ENCODE peak calls at places on chromosomes 5 and 9, in six cellular contexts. One of them, this sample, is unnamed.

GRCh38 chr9:86112057-86112456 is 12.7 kb upstream of the GOLM1 start:
- DNase-seq in psoas muscle: no peak
- DNase-seq in colonic mucosa: no peak
- DNase-seq in Peyer's patch: no peak
- DNase-seq in heart right ventricle: no peak
- DNase-seq in brain microvascular endothelial cell: no peak
- DNase-seq in this sample: no peak

GRCh38 chr5:175873090-175873454 is 1.7 kb downstream of the CPLX2 start:
- DNase-seq in colonic mucosa: no peak
- DNase-seq in psoas muscle: no peak
- DNase-seq in brain microvascular endothelial cell: no peak
- DNase-seq in Peyer's patch: no peak
- DNase-seq in heart right ventricle: no peak
- DNase-seq in this sample: no peak

GRCh38 chr5:93503598-93504067 is 77.4 kb downstream of the NR2F1-AS1 start:
- DNase-seq in brain microvascular endothelial cell: peak
- DNase-seq in heart right ventricle: no peak
- DNase-seq in Peyer's patch: no peak
- DNase-seq in colonic mucosa: no peak
- DNase-seq in psoas muscle: no peak
- DNase-seq in this sample: no peak

GRCh38 chr5:72394688-72395087 is 74.5 kb downstream of the PTCD2 start:
- DNase-seq in colonic mucosa: no peak
- DNase-seq in brain microvascular endothelial cell: no peak
- DNase-seq in psoas muscle: no peak
- DNase-seq in heart right ventricle: no peak
- DNase-seq in Peyer's patch: no peak
- DNase-seq in this sample: no peak

GRCh38 chr9:112554516-112554915 is 67.9 kb downstream of the KIAA1958 start:
- DNase-seq in heart right ventricle: no peak
- DNase-seq in colonic mucosa: no peak
- DNase-seq in brain microvascular endothelial cell: peak
- DNase-seq in Peyer's patch: no peak
- DNase-seq in psoas muscle: no peak
- DNase-seq in this sample: no peak

GRCh38 chr5:42721484-42721883 is 35.1 kb upstream of the CCDC152 start:
- DNase-seq in brain microvascular endothelial cell: no peak
- DNase-seq in colonic mucosa: no peak
- DNase-seq in psoas muscle: no peak
- DNase-seq in Peyer's patch: no peak
- DNase-seq in heart right ventricle: no peak
- DNase-seq in this sample: no peak

GRCh38 chr5:155049569-155050383 is 36.2 kb downstream of the KIF4B start:
- DNase-seq in heart right ventricle: no peak
- DNase-seq in psoas muscle: no peak
- DNase-seq in colonic mucosa: no peak
- DNase-seq in brain microvascular endothelial cell: no peak
- DNase-seq in Peyer's patch: no peak
- DNase-seq in this sample: no peak

GRCh38 chr9:33310748-33311147 is 20.4 kb downstream of the NFX1 start:
- DNase-seq in psoas muscle: no peak
- DNase-seq in heart right ventricle: no peak
- DNase-seq in Peyer's patch: no peak
- DNase-seq in colonic mucosa: no peak
- DNase-seq in brain microvascular endothelial cell: no peak
- DNase-seq in this sample: no peak

GRCh38 chr9:130128251-130128650 is 44.0 kb upstream of the NCS1 start:
- DNase-seq in brain microvascular endothelial cell: no peak
- DNase-seq in Peyer's patch: peak
- DNase-seq in colonic mucosa: peak
- DNase-seq in heart right ventricle: no peak
- DNase-seq in psoas muscle: no peak
- DNase-seq in this sample: no peak

GRCh38 chr5:93800988-93801811 is 59.8 kb upstream of the POU5F2 start:
- DNase-seq in colonic mucosa: peak
- DNase-seq in heart right ventricle: no peak
- DNase-seq in psoas muscle: no peak
- DNase-seq in brain microvascular endothelial cell: peak
- DNase-seq in Peyer's patch: no peak
- DNase-seq in this sample: no peak

GRCh38 chr5:122788996-122789395 is 14.1 kb downstream of the SNX2 start:
- DNase-seq in psoas muscle: no peak
- DNase-seq in colonic mucosa: no peak
- DNase-seq in heart right ventricle: no peak
- DNase-seq in brain microvascular endothelial cell: no peak
- DNase-seq in Peyer's patch: no peak
- DNase-seq in this sample: no peak

GRCh38 chr9:79570449-79571308 is 1.1 kb upstream of the TLE4 start:
- DNase-seq in psoas muscle: peak
- DNase-seq in Peyer's patch: peak
- DNase-seq in brain microvascular endothelial cell: peak
- DNase-seq in colonic mucosa: peak
- DNase-seq in heart right ventricle: peak
- DNase-seq in this sample: peak

GRCh38 chr9:38629511-38629910 is 9.1 kb upstream of the ANKRD18A start:
- DNase-seq in psoas muscle: no peak
- DNase-seq in heart right ventricle: no peak
- DNase-seq in brain microvascular endothelial cell: no peak
- DNase-seq in colonic mucosa: no peak
- DNase-seq in Peyer's patch: no peak
- DNase-seq in this sample: no peak

GRCh38 chr5:54861212-54861894 is 124.0 kb downstream of the ESM1 start:
- DNase-seq in psoas muscle: no peak
- DNase-seq in colonic mucosa: no peak
- DNase-seq in brain microvascular endothelial cell: peak
- DNase-seq in heart right ventricle: no peak
- DNase-seq in Peyer's patch: no peak
- DNase-seq in this sample: no peak

GRCh38 chr5:119357815-119358559 is 2.2 kb downstream of the TNFAIP8 start:
- DNase-seq in colonic mucosa: no peak
- DNase-seq in Peyer's patch: no peak
- DNase-seq in brain microvascular endothelial cell: no peak
- DNase-seq in psoas muscle: no peak
- DNase-seq in heart right ventricle: no peak
- DNase-seq in this sample: no peak

GRCh38 chr9:79360387-79361347 is 211.1 kb upstream of the TLE4 start:
- DNase-seq in brain microvascular endothelial cell: peak
- DNase-seq in Peyer's patch: no peak
- DNase-seq in psoas muscle: no peak
- DNase-seq in heart right ventricle: no peak
- DNase-seq in colonic mucosa: no peak
- DNase-seq in this sample: no peak

GRCh38 chr5:76475358-76475757 is 72.3 kb downstream of the IQGAP2 start:
- DNase-seq in brain microvascular endothelial cell: no peak
- DNase-seq in colonic mucosa: peak
- DNase-seq in Peyer's patch: no peak
- DNase-seq in heart right ventricle: no peak
- DNase-seq in psoas muscle: no peak
- DNase-seq in this sample: no peak

GRCh38 chr5:154654484-154655375 is 100.4 kb upstream of the LARP1 start:
- DNase-seq in Peyer's patch: no peak
- DNase-seq in psoas muscle: no peak
- DNase-seq in brain microvascular endothelial cell: no peak
- DNase-seq in colonic mucosa: no peak
- DNase-seq in heart right ventricle: no peak
- DNase-seq in this sample: no peak

GRCh38 chr5:83375049-83375710 is 96.4 kb upstream of the VCAN start:
- DNase-seq in brain microvascular endothelial cell: no peak
- DNase-seq in Peyer's patch: no peak
- DNase-seq in heart right ventricle: no peak
- DNase-seq in psoas muscle: no peak
- DNase-seq in colonic mucosa: no peak
- DNase-seq in this sample: no peak

GRCh38 chr9:114759512-114759911 is 46.3 kb downstream of the TNFSF15 start:
- DNase-seq in Peyer's patch: no peak
- DNase-seq in brain microvascular endothelial cell: no peak
- DNase-seq in psoas muscle: no peak
- DNase-seq in heart right ventricle: no peak
- DNase-seq in colonic mucosa: no peak
- DNase-seq in this sample: no peak
- H3K27ac ChIP-seq in Peyer's patch: no peak
- H3K27ac ChIP-seq in brain microvascular endothelial cell: no peak
- H3K27ac ChIP-seq in psoas muscle: no peak
- H3K27ac ChIP-seq in heart right ventricle: no peak
- H3K27ac ChIP-seq in colonic mucosa: no peak
- H3K27ac ChIP-seq in this sample: no peak

GRCh38 chr9:70422371-70423043 is 8.1 kb upstream of the KLF9 start:
- DNase-seq in heart right ventricle: no peak
- DNase-seq in Peyer's patch: no peak
- DNase-seq in psoas muscle: no peak
- DNase-seq in brain microvascular endothelial cell: no peak
- DNase-seq in colonic mucosa: no peak
- DNase-seq in this sample: no peak

GRCh38 chr9:70421020-70421271 is 6.5 kb upstream of the KLF9 start:
- DNase-seq in psoas muscle: no peak
- DNase-seq in brain microvascular endothelial cell: no peak
- DNase-seq in colonic mucosa: no peak
- DNase-seq in heart right ventricle: no peak
- DNase-seq in Peyer's patch: no peak
- DNase-seq in this sample: no peak

GRCh38 chr9:70420267-70421019 is 6.0 kb upstream of the KLF9 start:
- DNase-seq in heart right ventricle: peak
- DNase-seq in colonic mucosa: peak
- DNase-seq in brain microvascular endothelial cell: peak
- DNase-seq in Peyer's patch: peak
- DNase-seq in psoas muscle: peak
- DNase-seq in this sample: peak

GRCh38 chr9:70419546-70420266 is 5.2 kb upstream of the KLF9 start:
- DNase-seq in Peyer's patch: peak
- DNase-seq in colonic mucosa: peak
- DNase-seq in psoas muscle: peak
- DNase-seq in heart right ventricle: peak
- DNase-seq in brain microvascular endothelial cell: peak
- DNase-seq in this sample: peak

GRCh38 chr9:70421272-70422180 is 7.1 kb upstream of the KLF9 start:
- DNase-seq in brain microvascular endothelial cell: no peak
- DNase-seq in colonic mucosa: no peak
- DNase-seq in Peyer's patch: no peak
- DNase-seq in psoas muscle: no peak
- DNase-seq in heart right ventricle: no peak
- DNase-seq in this sample: no peak
- H3K4me3 ChIP-seq in brain microvascular endothelial cell: peak
- H3K4me3 ChIP-seq in colonic mucosa: no peak
- H3K4me3 ChIP-seq in Peyer's patch: peak
- H3K4me3 ChIP-seq in psoas muscle: peak
- H3K4me3 ChIP-seq in heart right ventricle: peak
- H3K4me3 ChIP-seq in this sample: peak

GRCh38 chr9:87664153-87665060 is 61.5 kb upstream of the CTSL start:
- DNase-seq in brain microvascular endothelial cell: no peak
- DNase-seq in heart right ventricle: no peak
- DNase-seq in Peyer's patch: no peak
- DNase-seq in colonic mucosa: no peak
- DNase-seq in psoas muscle: no peak
- DNase-seq in this sample: no peak

GRCh38 chr9:87663556-87663955 is 62.4 kb upstream of the CTSL start:
- DNase-seq in psoas muscle: no peak
- DNase-seq in heart right ventricle: no peak
- DNase-seq in colonic mucosa: no peak
- DNase-seq in Peyer's patch: no peak
- DNase-seq in brain microvascular endothelial cell: no peak
- DNase-seq in this sample: peak

GRCh38 chr9:87661241-87661640 is 64.7 kb upstream of the CTSL start:
- DNase-seq in brain microvascular endothelial cell: no peak
- DNase-seq in colonic mucosa: no peak
- DNase-seq in heart right ventricle: no peak
- DNase-seq in Peyer's patch: no peak
- DNase-seq in psoas muscle: no peak
- DNase-seq in this sample: no peak

GRCh38 chr9:87665516-87665915 is 60.4 kb upstream of the CTSL start:
- DNase-seq in psoas muscle: no peak
- DNase-seq in Peyer's patch: no peak
- DNase-seq in colonic mucosa: no peak
- DNase-seq in heart right ventricle: no peak
- DNase-seq in brain microvascular endothelial cell: no peak
- DNase-seq in this sample: no peak

GRCh38 chr9:87662808-87663528 is 63.0 kb upstream of the CTSL start:
- DNase-seq in psoas muscle: peak
- DNase-seq in colonic mucosa: peak
- DNase-seq in Peyer's patch: peak
- DNase-seq in brain microvascular endothelial cell: peak
- DNase-seq in heart right ventricle: peak
- DNase-seq in this sample: peak
- TF ChIP-seq CTCF in psoas muscle: peak
- TF ChIP-seq CTCF in colonic mucosa: peak
- TF ChIP-seq CTCF in Peyer's patch: peak
- TF ChIP-seq CTCF in brain microvascular endothelial cell: peak
- TF ChIP-seq CTCF in heart right ventricle: peak
- TF ChIP-seq CTCF in this sample: peak

GRCh38 chr5:60674251-60674650 is 25.7 kb downstream of the DEPDC1B start:
- DNase-seq in colonic mucosa: no peak
- DNase-seq in psoas muscle: no peak
- DNase-seq in heart right ventricle: no peak
- DNase-seq in Peyer's patch: no peak
- DNase-seq in brain microvascular endothelial cell: no peak
- DNase-seq in this sample: no peak

GRCh38 chr5:60674670-60675069 is 25.3 kb downstream of the DEPDC1B start:
- DNase-seq in Peyer's patch: no peak
- DNase-seq in brain microvascular endothelial cell: no peak
- DNase-seq in psoas muscle: no peak
- DNase-seq in colonic mucosa: no peak
- DNase-seq in heart right ventricle: no peak
- DNase-seq in this sample: no peak

GRCh38 chr5:60675286-60675685 is 24.7 kb downstream of the DEPDC1B start:
- DNase-seq in Peyer's patch: no peak
- DNase-seq in psoas muscle: no peak
- DNase-seq in heart right ventricle: no peak
- DNase-seq in colonic mucosa: no peak
- DNase-seq in brain microvascular endothelial cell: no peak
- DNase-seq in this sample: no peak

GRCh38 chr5:60679816-60680215 is 20.1 kb downstream of the DEPDC1B start:
- DNase-seq in colonic mucosa: no peak
- DNase-seq in brain microvascular endothelial cell: no peak
- DNase-seq in psoas muscle: no peak
- DNase-seq in heart right ventricle: no peak
- DNase-seq in Peyer's patch: no peak
- DNase-seq in this sample: no peak

DNA sequence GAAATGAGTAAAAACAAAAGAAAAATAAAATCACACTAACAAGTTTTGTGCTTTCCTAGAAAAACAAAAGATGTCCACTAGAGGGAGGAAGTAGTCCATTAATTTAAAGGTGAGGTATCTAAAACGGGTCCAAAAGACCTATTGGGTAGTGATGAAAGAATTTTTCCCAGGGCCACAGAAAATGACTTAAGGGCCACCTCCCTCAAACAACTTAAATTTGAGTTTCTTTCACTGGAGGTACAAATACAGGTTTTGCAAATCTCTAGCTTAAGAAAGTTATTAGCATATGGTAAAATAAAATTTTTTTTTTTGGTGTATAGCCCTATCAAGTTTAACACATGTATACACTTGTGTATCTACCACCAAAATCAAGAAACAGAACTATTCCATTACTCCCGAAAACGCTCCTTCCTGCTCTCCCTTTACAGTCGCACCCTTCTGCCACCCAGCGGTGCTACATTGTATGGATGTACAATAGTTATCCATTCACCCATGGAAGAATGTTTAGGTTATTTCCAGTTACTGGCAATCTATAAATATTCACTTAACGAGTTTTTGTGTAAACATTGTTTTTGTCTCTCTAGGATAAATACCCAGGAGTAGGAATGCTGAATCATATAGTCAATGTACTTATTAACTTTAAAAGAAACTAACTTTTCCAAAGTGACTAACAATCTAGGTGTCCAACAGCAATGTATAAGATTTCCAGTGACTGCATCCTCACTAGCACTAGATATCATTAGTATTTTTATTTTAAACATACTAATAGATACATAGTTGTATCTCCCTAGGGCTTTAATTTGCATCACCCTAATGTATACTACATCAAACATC is 21.9 kb downstream of the DEPDC1B start:
- DNase-seq in colonic mucosa: no peak
- DNase-seq in Peyer's patch: peak
- DNase-seq in psoas muscle: no peak
- DNase-seq in heart right ventricle: no peak
- DNase-seq in brain microvascular endothelial cell: no peak
- DNase-seq in this sample: no peak
- H3K27ac ChIP-seq in colonic mucosa: peak
- H3K27ac ChIP-seq in Peyer's patch: peak
- H3K27ac ChIP-seq in psoas muscle: no peak
- H3K27ac ChIP-seq in heart right ventricle: no peak
- H3K27ac ChIP-seq in brain microvascular endothelial cell: no peak
- H3K27ac ChIP-seq in this sample: no peak